ENCODE peak calls at places on chromosome 11, in nine cellular contexts. One of them, this sample, is unnamed.
A peak's percentile ranks its signal among the peaks of the same experiment; 100 is the strongest.

GRCh38 chr11:93570759-93571413 is 27.7 kb upstream of the SMCO4 start:
- DNase-seq in occipital lobe: no peak
- DNase-seq in gastrocnemius medialis: peak; percentile 41
- DNase-seq in activated T-cell treated with anti-CD3 and anti-CD28 coated beads for 1 hour: no peak
- DNase-seq in SJSA1: no peak
- DNase-seq in fibroblast of the aortic adventitia: peak; percentile 40
- DNase-seq in tibial artery: peak; percentile 86
- DNase-seq in A549: peak; percentile 64
- DNase-seq in RWPE1: peak; percentile 55
- DNase-seq in this sample: no peak

GRCh38 chr11:27358306-27358705 is 4.7 kb downstream of the CCDC34 start:
- DNase-seq in RWPE1: no peak
- DNase-seq in SJSA1: no peak
- DNase-seq in activated T-cell treated with anti-CD3 and anti-CD28 coated beads for 1 hour: no peak
- DNase-seq in gastrocnemius medialis: no peak
- DNase-seq in tibial artery: no peak
- DNase-seq in fibroblast of the aortic adventitia: peak; percentile 17
- DNase-seq in occipital lobe: no peak
- DNase-seq in A549: no peak
- DNase-seq in this sample: no peak

GRCh38 chr11:120211522-120212258 is 858 bp downstream of the OAF start:
- DNase-seq in SJSA1: no peak
- DNase-seq in fibroblast of the aortic adventitia: no peak
- DNase-seq in gastrocnemius medialis: no peak
- DNase-seq in RWPE1: peak; percentile 20
- DNase-seq in A549: no peak
- DNase-seq in activated T-cell treated with anti-CD3 and anti-CD28 coated beads for 1 hour: no peak
- DNase-seq in tibial artery: no peak
- DNase-seq in occipital lobe: no peak
- DNase-seq in this sample: no peak

GRCh38 chr11:45924036-45924915 is 1.8 kb downstream of the LARGE2 start:
- DNase-seq in fibroblast of the aortic adventitia: no peak
- DNase-seq in activated T-cell treated with anti-CD3 and anti-CD28 coated beads for 1 hour: no peak
- DNase-seq in gastrocnemius medialis: peak; percentile 8
- DNase-seq in tibial artery: peak; percentile 62
- DNase-seq in occipital lobe: no peak
- DNase-seq in A549: no peak
- DNase-seq in SJSA1: peak; percentile 48
- DNase-seq in RWPE1: no peak
- DNase-seq in this sample: peak; percentile 8

GRCh38 chr11:119338318-119338890 is 2.3 kb downstream of the C1QTNF5 start:
- DNase-seq in gastrocnemius medialis: peak; percentile 69
- DNase-seq in fibroblast of the aortic adventitia: peak; percentile 79
- DNase-seq in occipital lobe: peak; percentile 69
- DNase-seq in A549: peak; percentile 63
- DNase-seq in tibial artery: peak; percentile 87
- DNase-seq in SJSA1: no peak
- DNase-seq in activated T-cell treated with anti-CD3 and anti-CD28 coated beads for 1 hour: peak; percentile 54
- DNase-seq in RWPE1: peak; percentile 73
- DNase-seq in this sample: peak; percentile 67

GRCh38 chr11:93370260-93370659 is 39.7 kb downstream of the DEUP1 start:
- DNase-seq in A549: no peak
- DNase-seq in RWPE1: peak; percentile 3
- DNase-seq in occipital lobe: no peak
- DNase-seq in fibroblast of the aortic adventitia: peak; percentile 0
- DNase-seq in tibial artery: no peak
- DNase-seq in gastrocnemius medialis: no peak
- DNase-seq in activated T-cell treated with anti-CD3 and anti-CD28 coated beads for 1 hour: no peak
- DNase-seq in SJSA1: no peak
- DNase-seq in this sample: no peak

GRCh38 chr11:27331984-27332383 is 31.0 kb downstream of the CCDC34 start:
- DNase-seq in RWPE1: no peak
- DNase-seq in gastrocnemius medialis: no peak
- DNase-seq in tibial artery: no peak
- DNase-seq in occipital lobe: no peak
- DNase-seq in SJSA1: no peak
- DNase-seq in A549: no peak
- DNase-seq in activated T-cell treated with anti-CD3 and anti-CD28 coated beads for 1 hour: no peak
- DNase-seq in fibroblast of the aortic adventitia: peak; percentile 28
- DNase-seq in this sample: no peak

GRCh38 chr11:17927041-17927440 is 85.8 kb downstream of the SERGEF start:
- DNase-seq in fibroblast of the aortic adventitia: no peak
- DNase-seq in SJSA1: no peak
- DNase-seq in gastrocnemius medialis: no peak
- DNase-seq in tibial artery: no peak
- DNase-seq in A549: no peak
- DNase-seq in occipital lobe: no peak
- DNase-seq in activated T-cell treated with anti-CD3 and anti-CD28 coated beads for 1 hour: no peak
- DNase-seq in RWPE1: no peak
- DNase-seq in this sample: no peak

GRCh38 chr11:84390441-84391078 is 1104.4 kb upstream of the CCDC90B start:
- DNase-seq in A549: no peak
- DNase-seq in RWPE1: peak; percentile 9
- DNase-seq in occipital lobe: no peak
- DNase-seq in SJSA1: no peak
- DNase-seq in gastrocnemius medialis: no peak
- DNase-seq in fibroblast of the aortic adventitia: no peak
- DNase-seq in activated T-cell treated with anti-CD3 and anti-CD28 coated beads for 1 hour: no peak
- DNase-seq in tibial artery: no peak
- DNase-seq in this sample: no peak

GRCh38 chr11:37504066-37504611 is 906.1 kb upstream of the RAG2 start:
- DNase-seq in A549: no peak
- DNase-seq in gastrocnemius medialis: no peak
- DNase-seq in fibroblast of the aortic adventitia: peak; percentile 93
- DNase-seq in RWPE1: peak; percentile 70
- DNase-seq in SJSA1: no peak
- DNase-seq in occipital lobe: no peak
- DNase-seq in activated T-cell treated with anti-CD3 and anti-CD28 coated beads for 1 hour: no peak
- DNase-seq in tibial artery: no peak
- DNase-seq in this sample: no peak

GRCh38 chr11:30717621-30718020 is 131.5 kb upstream of the MPPED2 start:
- DNase-seq in SJSA1: no peak
- DNase-seq in occipital lobe: no peak
- DNase-seq in fibroblast of the aortic adventitia: no peak
- DNase-seq in activated T-cell treated with anti-CD3 and anti-CD28 coated beads for 1 hour: no peak
- DNase-seq in tibial artery: no peak
- DNase-seq in A549: no peak
- DNase-seq in gastrocnemius medialis: no peak
- DNase-seq in RWPE1: no peak
- DNase-seq in this sample: no peak

GRCh38 chr11:117170210-117170609 is 8.3 kb upstream of the SIDT2 start:
- DNase-seq in activated T-cell treated with anti-CD3 and anti-CD28 coated beads for 1 hour: no peak
- DNase-seq in SJSA1: no peak
- DNase-seq in A549: no peak
- DNase-seq in fibroblast of the aortic adventitia: no peak
- DNase-seq in RWPE1: no peak
- DNase-seq in tibial artery: no peak
- DNase-seq in occipital lobe: peak; percentile 23
- DNase-seq in gastrocnemius medialis: no peak
- DNase-seq in this sample: no peak

GRCh38 chr11:2551131-2551530 is 106.3 kb downstream of the KCNQ1 start:
- DNase-seq in RWPE1: no peak
- DNase-seq in fibroblast of the aortic adventitia: no peak
- DNase-seq in activated T-cell treated with anti-CD3 and anti-CD28 coated beads for 1 hour: no peak
- DNase-seq in gastrocnemius medialis: no peak
- DNase-seq in tibial artery: peak; percentile 48
- DNase-seq in SJSA1: no peak
- DNase-seq in occipital lobe: no peak
- DNase-seq in A549: no peak
- DNase-seq in this sample: no peak

GRCh38 chr11:121104223-121104831 is 3.3 kb downstream of the TECTA start:
- DNase-seq in SJSA1: no peak
- DNase-seq in RWPE1: no peak
- DNase-seq in A549: no peak
- DNase-seq in activated T-cell treated with anti-CD3 and anti-CD28 coated beads for 1 hour: no peak
- DNase-seq in occipital lobe: no peak
- DNase-seq in tibial artery: peak; percentile 64
- DNase-seq in gastrocnemius medialis: peak; percentile 25
- DNase-seq in fibroblast of the aortic adventitia: no peak
- DNase-seq in this sample: no peak

GRCh38 chr11:133951484-133952198 is 5.1 kb downstream of the IGSF9B start:
- DNase-seq in occipital lobe: no peak
- DNase-seq in activated T-cell treated with anti-CD3 and anti-CD28 coated beads for 1 hour: no peak
- DNase-seq in tibial artery: peak; percentile 90
- DNase-seq in A549: no peak
- DNase-seq in fibroblast of the aortic adventitia: peak; percentile 25
- DNase-seq in SJSA1: no peak
- DNase-seq in gastrocnemius medialis: no peak
- DNase-seq in RWPE1: peak; percentile 49
- DNase-seq in this sample: no peak

GRCh38 chr11:64790205-64791095 is 12.1 kb upstream of the SF1 start:
- DNase-seq in gastrocnemius medialis: no peak
- DNase-seq in RWPE1: no peak
- DNase-seq in tibial artery: no peak
- DNase-seq in SJSA1: no peak
- DNase-seq in activated T-cell treated with anti-CD3 and anti-CD28 coated beads for 1 hour: no peak
- DNase-seq in fibroblast of the aortic adventitia: no peak
- DNase-seq in A549: no peak
- DNase-seq in occipital lobe: no peak
- DNase-seq in this sample: no peak

GRCh38 chr11:2221024-2221423 is 49.4 kb downstream of the ASCL2 start:
- DNase-seq in gastrocnemius medialis: no peak
- DNase-seq in activated T-cell treated with anti-CD3 and anti-CD28 coated beads for 1 hour: no peak
- DNase-seq in SJSA1: no peak
- DNase-seq in RWPE1: no peak
- DNase-seq in tibial artery: no peak
- DNase-seq in A549: no peak
- DNase-seq in fibroblast of the aortic adventitia: no peak
- DNase-seq in occipital lobe: no peak
- DNase-seq in this sample: no peak

GRCh38 chr11:72576661-72577060 is 97.6 kb downstream of the PDE2A start:
- DNase-seq in tibial artery: peak; percentile 25
- DNase-seq in fibroblast of the aortic adventitia: no peak
- DNase-seq in gastrocnemius medialis: no peak
- DNase-seq in A549: no peak
- DNase-seq in SJSA1: no peak
- DNase-seq in activated T-cell treated with anti-CD3 and anti-CD28 coated beads for 1 hour: no peak
- DNase-seq in RWPE1: no peak
- DNase-seq in occipital lobe: no peak
- DNase-seq in this sample: no peak

GRCh38 chr11:69475866-69476714 is 5.4 kb upstream of the LINC01488 start:
- DNase-seq in fibroblast of the aortic adventitia: no peak
- DNase-seq in activated T-cell treated with anti-CD3 and anti-CD28 coated beads for 1 hour: no peak
- DNase-seq in RWPE1: no peak
- DNase-seq in SJSA1: no peak
- DNase-seq in A549: no peak
- DNase-seq in tibial artery: no peak
- DNase-seq in gastrocnemius medialis: no peak
- DNase-seq in occipital lobe: no peak
- DNase-seq in this sample: no peak

GRCh38 chr11:20066013-20066782 is 94.1 kb downstream of the DBX1 start:
- DNase-seq in fibroblast of the aortic adventitia: no peak
- DNase-seq in SJSA1: no peak
- DNase-seq in activated T-cell treated with anti-CD3 and anti-CD28 coated beads for 1 hour: no peak
- DNase-seq in RWPE1: no peak
- DNase-seq in gastrocnemius medialis: no peak
- DNase-seq in tibial artery: no peak
- DNase-seq in occipital lobe: no peak
- DNase-seq in A549: no peak
- DNase-seq in this sample: no peak

This sample was measured in memory B cell.